ENCODE peak calls at places on chromosomes 5 and 9, in seven cellular contexts. V, I, Z, U, R, L and E are unnamed samples.

GRCh38 chr9:95724253-95724991 is 151.1 kb upstream of the ERCC6L2 start:
- DNase-seq in I (peak; percentile 83), Z (no peak), R (peak; percentile 17), L (peak; percentile 91), U (peak; percentile 40), V (no peak), E (peak; percentile 91)

GRCh38 chr5:151298465-151298864 is 5.1 kb downstream of the SLC36A3 start:
- DNase-seq in U (no peak), V (no peak), I (no peak), L (no peak), Z (no peak), R (no peak), E (no peak)

GRCh38 chr5:117077142-117077541 is 502.5 kb upstream of the SEMA6A start:
- DNase-seq in I (no peak), V (peak; percentile 30), L (no peak), U (no peak), Z (no peak), R (no peak), E (peak; percentile 16)

GRCh38 chr5:140148508-140148907 is 22.8 kb downstream of the IGIP start:
- DNase-seq in L (no peak), Z (peak; percentile 42), I (no peak), V (peak; percentile 21), R (no peak), U (no peak), E (no peak)

GRCh38 chr5:104179057-104179456 is 616.5 kb upstream of the NUDT12 start:
- DNase-seq in U (no peak), V (peak; percentile 48), Z (peak; percentile 49), L (no peak), I (no peak), R (no peak), E (peak; percentile 74)

GRCh38 chr9:95857122-95857521 is 18.4 kb upstream of the ERCC6L2 start:
- DNase-seq in V (no peak), Z (no peak), U (no peak), R (no peak), L (no peak), I (no peak), E (peak; percentile 0)

GRCh38 chr9:118088075-118088474 is 383.9 kb downstream of the TLR4 start:
- DNase-seq in R (no peak), Z (no peak), L (no peak), U (no peak), V (no peak), I (no peak), E (no peak)

GRCh38 chr5:143101740-143102386 is 301.6 kb downstream of the NR3C1 start:
- DNase-seq in Z (no peak), R (no peak), I (no peak), V (no peak), L (no peak), U (no peak), E (no peak)

GRCh38 chr5:143205386-143205785 is 198.1 kb downstream of the NR3C1 start:
- DNase-seq in Z (no peak), U (no peak), I (no peak), L (no peak), R (no peak), V (no peak), E (peak; percentile 57)

GRCh38 chr5:132883261-132883834 is 9.9 kb downstream of the LEAP2 start:
- DNase-seq in V (peak; percentile 59), L (peak; percentile 20), I (peak; percentile 24), Z (peak; percentile 50), U (no peak), R (peak; percentile 39), E (peak; percentile 71)

GRCh38 chr5:85549229-85549628 is 1068.5 kb upstream of the COX7C start:
- DNase-seq in R (no peak), U (no peak), V (no peak), I (no peak), Z (no peak), L (no peak), E (no peak)

GRCh38 chr9:8693147-8693921 is 893.8 kb upstream of the DMAC1 start:
- DNase-seq in Z (no peak), L (no peak), V (no peak), U (no peak), I (no peak), R (no peak), E (no peak)

GRCh38 chr9:121870271-121870670 is 218.8 kb downstream of the DAB2IP start:
- DNase-seq in Z (no peak), V (no peak), R (peak; percentile 8), L (no peak), U (no peak), I (no peak), E (no peak)

GRCh38 chr9:108057421-108058136 is 568.0 kb upstream of the KLF4 start:
- DNase-seq in I (no peak), L (no peak), Z (no peak), R (peak; percentile 42), U (no peak), V (peak; percentile 83), E (no peak)

GRCh38 chr5:159826351-159827222 is 89.7 kb upstream of the ADRA1B start:
- DNase-seq in V (peak; percentile 9), L (no peak), U (no peak), Z (no peak), R (no peak), I (no peak), E (peak; percentile 76)

GRCh38 chr9:114033397-114034103 is 44.5 kb downstream of the AMBP start:
- DNase-seq in R (no peak), Z (peak; percentile 61), I (no peak), V (no peak), L (no peak), U (no peak), E (no peak)

GRCh38 chr9:3858961-3859360 is 333.2 kb upstream of the RFX3 start:
- DNase-seq in I (no peak), U (no peak), V (peak; percentile 52), L (no peak), R (no peak), Z (no peak), E (no peak)

GRCh38 chr5:107576155-107576554 is 94.6 kb downstream of the EFNA5 start:
- DNase-seq in U (no peak), V (no peak), Z (no peak), I (no peak), R (no peak), L (no peak), E (no peak)

GRCh38 chr5:13664377-13664776 is 280.1 kb downstream of the DNAH5 start:
- DNase-seq in R (no peak), Z (no peak), L (no peak), V (peak; percentile 77), I (no peak), U (no peak), E (no peak)

GRCh38 chr5:76548525-76549229 is 74.5 kb downstream of the F2RL2 start:
- DNase-seq in R (no peak), Z (no peak), I (no peak), L (no peak), U (no peak), V (no peak), E (no peak)

GRCh38 chr9:92641092-92641809 is 28.7 kb downstream of the IPPK start:
- DNase-seq in L (no peak), R (no peak), Z (no peak), U (no peak), V (no peak), I (no peak), E (no peak)